ENCODE peak calls at places on chromosome 13, in six cellular contexts. One of them, this sample, is unnamed.

GRCh38 chr13:84574851-84575250 is 692.6 kb upstream of the SLITRK1 start:
- DNase-seq in dorsolateral prefrontal cortex: no peak
- DNase-seq in choroid plexus epithelial cell: peak; percentile 54
- DNase-seq in T47D: peak; percentile 27
- DNase-seq in hippocampal formation: peak; percentile 9
- DNase-seq in brain microvascular endothelial cell: peak; percentile 12
- DNase-seq in this sample: no peak

GRCh38 chr13:54029720-54030119 is 1001.1 kb downstream of the OLFM4 start:
- DNase-seq in dorsolateral prefrontal cortex: no peak
- DNase-seq in choroid plexus epithelial cell: no peak
- DNase-seq in T47D: no peak
- DNase-seq in hippocampal formation: no peak
- DNase-seq in brain microvascular endothelial cell: no peak
- DNase-seq in this sample: no peak

GRCh38 chr13:39956036-39956435 is 300.6 kb downstream of the COG6 start:
- DNase-seq in dorsolateral prefrontal cortex: no peak
- DNase-seq in choroid plexus epithelial cell: no peak
- DNase-seq in T47D: no peak
- DNase-seq in hippocampal formation: no peak
- DNase-seq in brain microvascular endothelial cell: no peak
- DNase-seq in this sample: no peak

GRCh38 chr13:113001251-113002140 is 32.5 kb downstream of the MCF2L start:
- DNase-seq in dorsolateral prefrontal cortex: peak; percentile 76
- DNase-seq in choroid plexus epithelial cell: peak; percentile 10
- DNase-seq in T47D: peak; percentile 88
- DNase-seq in hippocampal formation: peak; percentile 33
- DNase-seq in brain microvascular endothelial cell: peak; percentile 5
- DNase-seq in this sample: peak; percentile 22

GRCh38 chr13:22648325-22648758 is 532.4 kb upstream of the SGCG start:
- DNase-seq in dorsolateral prefrontal cortex: no peak
- DNase-seq in choroid plexus epithelial cell: no peak
- DNase-seq in T47D: no peak
- DNase-seq in hippocampal formation: no peak
- DNase-seq in brain microvascular endothelial cell: no peak
- DNase-seq in this sample: peak; percentile 6

GRCh38 chr13:21111546-21111945 is 50.2 kb upstream of the LATS2 start:
- DNase-seq in dorsolateral prefrontal cortex: no peak
- DNase-seq in choroid plexus epithelial cell: no peak
- DNase-seq in T47D: no peak
- DNase-seq in hippocampal formation: no peak
- DNase-seq in brain microvascular endothelial cell: no peak
- DNase-seq in this sample: no peak

GRCh38 chr13:107882708-107883560 is 332.4 kb downstream of the LIG4 start:
- DNase-seq in dorsolateral prefrontal cortex: no peak
- DNase-seq in choroid plexus epithelial cell: no peak
- DNase-seq in T47D: no peak
- DNase-seq in hippocampal formation: no peak
- DNase-seq in brain microvascular endothelial cell: no peak
- DNase-seq in this sample: no peak

GRCh38 chr13:50401721-50402510 is 386.7 kb downstream of the KCNRG start:
- DNase-seq in dorsolateral prefrontal cortex: no peak
- DNase-seq in choroid plexus epithelial cell: peak; percentile 34
- DNase-seq in T47D: no peak
- DNase-seq in hippocampal formation: no peak
- DNase-seq in brain microvascular endothelial cell: peak; percentile 46
- DNase-seq in this sample: no peak

GRCh38 chr13:110278859-110279258 is 28.1 kb downstream of the COL4A1 start:
- DNase-seq in dorsolateral prefrontal cortex: no peak
- DNase-seq in choroid plexus epithelial cell: no peak
- DNase-seq in T47D: no peak
- DNase-seq in hippocampal formation: no peak
- DNase-seq in brain microvascular endothelial cell: no peak
- DNase-seq in this sample: no peak

GRCh38 chr13:37595162-37595561 is 3.4 kb downstream of the POSTN start:
- DNase-seq in dorsolateral prefrontal cortex: no peak
- DNase-seq in choroid plexus epithelial cell: peak; percentile 70
- DNase-seq in T47D: no peak
- DNase-seq in hippocampal formation: no peak
- DNase-seq in brain microvascular endothelial cell: peak; percentile 17
- DNase-seq in this sample: peak; percentile 36

GRCh38 chr13:71254384-71254783 is 612.6 kb downstream of the DACH1 start:
- DNase-seq in dorsolateral prefrontal cortex: no peak
- DNase-seq in choroid plexus epithelial cell: no peak
- DNase-seq in T47D: peak; percentile 7
- DNase-seq in hippocampal formation: no peak
- DNase-seq in brain microvascular endothelial cell: no peak
- DNase-seq in this sample: peak; percentile 8